ENCODE peak calls at places on chromosomes 5 and 9, in seven cellular contexts. One of them, this sample, is unnamed.

GRCh38 chr5:2093859-2094615 is 211.3 kb upstream of the IRX4 start:
- DNase-seq in foreskin fibroblast: peak; percentile 98
- DNase-seq in GM12865: no peak
- DNase-seq in epithelial cell of esophagus: peak; percentile 82
- DNase-seq in SJCRH30: no peak
- DNase-seq in H54: no peak
- DNase-seq in Caco-2: no peak
- DNase-seq in this sample: peak; percentile 76

GRCh38 chr5:171629221-171630005 is 156.2 kb upstream of the SMIM23 start:
- DNase-seq in foreskin fibroblast: no peak
- DNase-seq in GM12865: no peak
- DNase-seq in epithelial cell of esophagus: peak; percentile 8
- DNase-seq in SJCRH30: no peak
- DNase-seq in H54: no peak
- DNase-seq in Caco-2: no peak
- DNase-seq in this sample: peak; percentile 33

GRCh38 chr5:1151316-1151715 is 39.5 kb upstream of the SLC12A7 start:
- DNase-seq in foreskin fibroblast: no peak
- DNase-seq in GM12865: no peak
- DNase-seq in epithelial cell of esophagus: no peak
- DNase-seq in SJCRH30: peak; percentile 52
- DNase-seq in H54: no peak
- DNase-seq in Caco-2: no peak
- DNase-seq in this sample: no peak

GRCh38 chr5:42984307-42984706 is 55.8 kb downstream of the ANXA2R start:
- DNase-seq in foreskin fibroblast: peak; percentile 60
- DNase-seq in GM12865: no peak
- DNase-seq in epithelial cell of esophagus: peak; percentile 91
- DNase-seq in SJCRH30: no peak
- DNase-seq in H54: no peak
- DNase-seq in Caco-2: no peak
- DNase-seq in this sample: no peak

GRCh38 chr9:21974542-21975409 is 19.4 kb downstream of the CDKN2A start:
- DNase-seq in foreskin fibroblast: peak; percentile 88
- DNase-seq in GM12865: peak; percentile 49
- DNase-seq in epithelial cell of esophagus: peak; percentile 69
- DNase-seq in SJCRH30: peak; percentile 86
- DNase-seq in H54: no peak
- DNase-seq in Caco-2: no peak
- DNase-seq in this sample: no peak

GRCh38 chr9:117744856-117745389 is 40.7 kb downstream of the TLR4 start:
- DNase-seq in foreskin fibroblast: peak; percentile 41
- DNase-seq in GM12865: peak; percentile 13
- DNase-seq in epithelial cell of esophagus: no peak
- DNase-seq in SJCRH30: peak; percentile 63
- DNase-seq in H54: no peak
- DNase-seq in Caco-2: no peak
- DNase-seq in this sample: no peak

GRCh38 chr5:98927242-98927987 is 1.4 kb downstream of the CHD1 start:
- DNase-seq in foreskin fibroblast: peak; percentile 66
- DNase-seq in GM12865: peak; percentile 76
- DNase-seq in epithelial cell of esophagus: peak; percentile 72
- DNase-seq in SJCRH30: peak; percentile 42
- DNase-seq in H54: peak; percentile 12
- DNase-seq in Caco-2: peak; percentile 13
- DNase-seq in this sample: peak; percentile 66

GRCh38 chr9:34072410-34072809 is 23.7 kb upstream of the UBAP2 start:
- DNase-seq in foreskin fibroblast: peak; percentile 17
- DNase-seq in GM12865: peak; percentile 23
- DNase-seq in epithelial cell of esophagus: peak; percentile 99
- DNase-seq in SJCRH30: peak; percentile 36
- DNase-seq in H54: no peak
- DNase-seq in Caco-2: peak; percentile 85
- DNase-seq in this sample: no peak

GRCh38 chr9:95061916-95062600 is 255.5 kb downstream of the FANCC start:
- DNase-seq in foreskin fibroblast: no peak
- DNase-seq in GM12865: no peak
- DNase-seq in epithelial cell of esophagus: no peak
- DNase-seq in SJCRH30: peak; percentile 96
- DNase-seq in H54: no peak
- DNase-seq in Caco-2: no peak
- DNase-seq in this sample: no peak

GRCh38 chr9:34615132-34615531 is 3.2 kb upstream of the RPP25L start:
- DNase-seq in foreskin fibroblast: no peak
- DNase-seq in GM12865: no peak
- DNase-seq in epithelial cell of esophagus: no peak
- DNase-seq in SJCRH30: no peak
- DNase-seq in H54: no peak
- DNase-seq in Caco-2: no peak
- DNase-seq in this sample: no peak

GRCh38 chr5:52743970-52744369 is 43.7 kb upstream of the ITGA1 start:
- DNase-seq in foreskin fibroblast: peak; percentile 50
- DNase-seq in GM12865: peak; percentile 46
- DNase-seq in epithelial cell of esophagus: peak; percentile 6
- DNase-seq in SJCRH30: no peak
- DNase-seq in H54: no peak
- DNase-seq in Caco-2: no peak
- DNase-seq in this sample: no peak

GRCh38 chr9:136856541-136857141 is 4.5 kb downstream of the MAMDC4 start:
- DNase-seq in foreskin fibroblast: no peak
- DNase-seq in GM12865: no peak
- DNase-seq in epithelial cell of esophagus: no peak
- DNase-seq in SJCRH30: no peak
- DNase-seq in H54: no peak
- DNase-seq in Caco-2: no peak
- DNase-seq in this sample: no peak

GRCh38 chr5:133938039-133938821 is 30.2 kb downstream of the C5orf15 start:
- DNase-seq in foreskin fibroblast: no peak
- DNase-seq in GM12865: peak; percentile 33
- DNase-seq in epithelial cell of esophagus: no peak
- DNase-seq in SJCRH30: peak; percentile 42
- DNase-seq in H54: no peak
- DNase-seq in Caco-2: no peak
- DNase-seq in this sample: no peak

GRCh38 chr9:77018058-77019009 is 1.1 kb upstream of the FOXB2 start:
- DNase-seq in foreskin fibroblast: peak; percentile 53
- DNase-seq in GM12865: no peak
- DNase-seq in epithelial cell of esophagus: no peak
- DNase-seq in SJCRH30: no peak
- DNase-seq in H54: no peak
- DNase-seq in Caco-2: no peak
- DNase-seq in this sample: no peak

GRCh38 chr5:36698031-36698430 is 91.6 kb downstream of the SLC1A3 start:
- DNase-seq in foreskin fibroblast: no peak
- DNase-seq in GM12865: no peak
- DNase-seq in epithelial cell of esophagus: no peak
- DNase-seq in SJCRH30: no peak
- DNase-seq in H54: no peak
- DNase-seq in Caco-2: no peak
- DNase-seq in this sample: no peak

GRCh38 chr9:137181680-137182079 is 6.7 kb downstream of the ANAPC2 start:
- DNase-seq in foreskin fibroblast: no peak
- DNase-seq in GM12865: no peak
- DNase-seq in epithelial cell of esophagus: no peak
- DNase-seq in SJCRH30: no peak
- DNase-seq in H54: no peak
- DNase-seq in Caco-2: no peak
- DNase-seq in this sample: no peak